ENCODE peak calls at places on chromosomes 11 and 22, in seven cellular contexts. U, L, P, M, R, D and J are unnamed samples.
A peak's percentile ranks its signal among the peaks of the same experiment; 100 is the strongest.

GRCh38 chr22:37311761-37312312 is 29.5 kb downstream of the CYTH4 start:
- DNase-seq in U (no peak), L (no peak), M (no peak), P (no peak), R (no peak), D (no peak), J (no peak)

GRCh38 chr22:31583861-31584485 is 78.0 kb downstream of the PISD start:
- DNase-seq in L (no peak), M (no peak), D (no peak), R (no peak), P (no peak), U (no peak), J (no peak)

GRCh38 chr22:44023404-44024287 is 456 bp upstream of the PARVB start:
- DNase-seq in U (peak; percentile 75), R (peak; percentile 87), P (no peak), D (peak; percentile 60), L (no peak), M (no peak), J (no peak)

GRCh38 chr22:42343551-42344081 is 73.2 kb upstream of the TCF20 start:
- DNase-seq in U (peak; percentile 66), M (no peak), R (peak; percentile 80), L (no peak), D (no peak), P (no peak), J (no peak)

GRCh38 chr11:128627666-128628342 is 40.4 kb upstream of the ETS1 start:
- DNase-seq in L (no peak), U (no peak), D (peak; percentile 43), R (peak; percentile 51), M (no peak), P (no peak), J (no peak)

GRCh38 chr22:26949193-26949592 is 291.8 kb downstream of the MIAT start:
- DNase-seq in D (no peak), U (no peak), P (no peak), M (no peak), L (no peak), R (no peak), J (no peak)

GRCh38 chr11:5712507-5712906 is 22.9 kb downstream of the TRIM22 start:
- DNase-seq in U (peak; percentile 14), R (no peak), P (no peak), D (no peak), M (peak; percentile 7), L (no peak), J (no peak)

GRCh38 chr11:18235935-18236334 is 667 bp downstream of the SAA4 start:
- DNase-seq in R (no peak), P (no peak), M (no peak), D (no peak), U (no peak), L (no peak), J (no peak)

GRCh38 chr22:16824718-16825687 is at the start of gene XKR3:
- DNase-seq in L (no peak), U (no peak), D (no peak), P (peak; percentile 37), R (no peak), M (no peak), J (no peak)

GRCh38 chr11:130636672-130637463 is 188.4 kb downstream of the ADAMTS15 start:
- DNase-seq in R (no peak), P (no peak), D (no peak), U (no peak), M (peak; percentile 16), L (peak; percentile 60), J (peak; percentile 97)

GRCh38 chr11:130633466-130633865 is 185.0 kb downstream of the ADAMTS15 start:
- DNase-seq in P (no peak), D (no peak), U (no peak), L (no peak), R (no peak), M (no peak), J (no peak)

GRCh38 chr11:130634981-130635473 is 186.6 kb downstream of the ADAMTS15 start:
- DNase-seq in U (no peak), P (no peak), R (no peak), L (peak; percentile 14), D (no peak), M (no peak), J (peak; percentile 88)

GRCh38 chr11:130635937-130636336 is 187.5 kb downstream of the ADAMTS15 start:
- DNase-seq in M (no peak), R (no peak), P (no peak), L (no peak), U (no peak), D (no peak), J (no peak)

DNA sequence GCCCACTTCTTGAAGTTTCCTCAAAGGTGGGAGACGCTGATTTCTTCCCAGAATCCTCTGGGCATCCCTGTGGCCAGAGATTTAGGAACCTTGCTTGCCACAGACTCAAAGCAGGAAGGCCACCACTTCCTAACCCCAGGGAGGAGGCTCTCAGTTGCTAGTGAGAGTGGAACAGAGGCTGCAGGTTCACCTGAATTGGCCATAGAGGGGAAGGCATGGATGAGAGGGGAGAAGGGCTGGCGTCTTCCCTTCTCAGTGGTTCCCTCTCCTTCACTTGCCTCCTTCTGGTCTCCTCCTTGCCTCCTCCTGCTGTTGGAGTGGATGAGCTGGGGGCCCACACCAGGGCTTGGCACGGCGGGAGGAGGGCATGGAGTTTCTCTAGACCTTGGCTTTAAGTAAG is 185.7 kb downstream of the ADAMTS15 start:
- DNase-seq in M (no peak), U (no peak), L (no peak), P (no peak), D (no peak), R (no peak), J (no peak)
- TF ChIP-seq SIN3A in M (no peak), U (no peak), L (no peak), P (no peak), D (no peak), R (no peak), J (no peak)

GRCh38 chr11:19660076-19660475 is 52.6 kb upstream of the NAV2 start:
- DNase-seq in M (peak; percentile 88), R (no peak), P (peak; percentile 61), L (peak; percentile 52), D (no peak), U (peak; percentile 57), J (peak; percentile 75)
- TF ChIP-seq SIN3A in M (peak; percentile 81), R (peak; percentile 40), P (no peak), L (no peak), D (no peak), U (no peak), J (no peak)

GRCh38 chr11:117816846-117817212 is 7.7 kb downstream of the FXYD2 start:
- DNase-seq in M (no peak), L (no peak), P (no peak), U (no peak), R (no peak), D (no peak), J (no peak)
- TF ChIP-seq SIN3A in M (no peak), L (no peak), P (no peak), U (no peak), R (no peak), D (no peak), J (no peak)

DNA sequence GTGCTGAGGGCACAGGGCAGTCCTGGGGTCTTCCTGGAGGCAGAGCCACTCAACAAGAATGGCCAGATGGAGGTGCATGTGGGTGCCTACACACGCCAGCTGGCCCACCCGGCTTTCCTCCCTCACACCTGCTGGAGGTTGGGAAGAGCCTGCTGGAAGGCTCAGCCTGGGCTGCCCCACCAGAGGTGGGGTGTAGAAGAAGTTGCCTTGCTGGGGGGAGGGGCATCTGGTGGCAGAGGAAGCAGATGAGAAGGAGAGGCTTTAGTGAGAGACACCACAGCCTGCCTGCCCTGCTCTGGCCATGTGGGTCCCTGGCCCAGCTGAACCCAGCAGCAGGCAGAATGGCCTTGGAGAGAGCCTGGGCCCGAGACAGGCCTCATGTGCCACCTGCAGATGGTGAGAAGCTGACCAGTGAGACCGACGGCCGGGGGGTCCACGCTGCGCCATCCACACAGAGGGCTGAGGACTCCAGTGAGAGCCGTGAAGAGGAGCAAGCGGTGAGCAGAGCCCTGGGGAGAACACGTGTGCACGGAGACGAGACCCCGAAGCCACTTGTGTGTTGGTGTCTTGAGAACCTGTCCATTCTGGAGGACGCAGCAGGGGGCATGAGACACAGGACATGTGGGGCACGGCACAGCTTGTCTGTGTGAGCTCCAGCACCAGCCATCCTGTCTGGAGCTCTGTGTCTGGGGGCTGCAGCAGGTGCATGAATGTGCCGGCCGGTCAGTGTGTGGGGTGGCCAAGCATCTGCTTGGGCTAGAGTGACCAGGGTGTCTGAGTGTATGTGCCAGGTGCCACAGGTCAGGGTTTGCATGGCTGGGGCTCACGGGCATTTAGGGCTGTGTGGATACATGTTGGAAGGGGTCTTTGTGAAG is 2.7 kb downstream of the B4GALNT4 start:
- DNase-seq in R (no peak), P (no peak), L (no peak), D (no peak), M (no peak), U (no peak), J (no peak)
- TF ChIP-seq SIN3A in R (no peak), P (no peak), L (no peak), D (no peak), M (no peak), U (no peak), J (no peak)

GRCh38 chr11:7511405-7511804 is 2.4 kb upstream of the PPFIBP2 start:
- DNase-seq in D (no peak), L (peak; percentile 15), P (no peak), R (no peak), M (no peak), U (no peak), J (no peak)

GRCh38 chr11:7515544-7515943 is 1.7 kb downstream of the PPFIBP2 start:
- DNase-seq in M (no peak), U (no peak), D (no peak), P (no peak), L (peak; percentile 13), R (no peak), J (no peak)

GRCh38 chr11:7512525-7513209 is 1.1 kb upstream of the PPFIBP2 start:
- DNase-seq in U (peak; percentile 15), D (no peak), L (peak; percentile 13), M (no peak), P (no peak), R (no peak), J (no peak)

GRCh38 chr11:7514099-7514725 is 413 bp downstream of the PPFIBP2 start:
- DNase-seq in M (no peak), R (no peak), P (no peak), L (no peak), D (no peak), U (peak; percentile 12), J (no peak)

GRCh38 chr11:7513210-7514098 is at the start of gene PPFIBP2:
- DNase-seq in M (peak; percentile 40), P (no peak), R (peak; percentile 96), L (peak; percentile 58), D (peak; percentile 96), U (peak; percentile 94), J (peak; percentile 48)
- TF ChIP-seq SIN3A in M (no peak), P (no peak), R (no peak), L (no peak), D (no peak), U (no peak), J (peak; percentile 78)

DNA sequence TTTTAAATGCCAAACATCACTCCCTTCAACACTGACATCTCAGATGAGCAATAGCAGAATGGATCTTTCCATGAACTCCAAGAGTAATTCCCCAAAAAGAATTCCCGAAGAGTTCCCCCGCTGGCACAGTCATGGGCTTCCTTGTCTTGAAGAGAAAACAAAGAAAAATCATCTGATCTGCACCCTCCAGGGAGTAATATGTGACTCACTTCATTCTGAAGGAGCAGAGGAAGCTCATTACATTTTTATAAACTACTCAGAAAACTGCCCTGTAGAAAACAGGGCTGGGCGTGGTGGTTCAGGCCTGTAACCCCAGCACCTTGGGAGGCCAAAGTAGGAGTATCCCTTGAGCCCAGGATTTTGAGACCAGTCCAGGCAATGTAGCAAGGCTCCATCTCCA is 35.7 kb downstream of the CELSR1 start:
- DNase-seq in U (no peak), D (no peak), M (no peak), P (no peak), R (no peak), L (no peak), J (no peak)
- TF ChIP-seq SIN3A in U (no peak), D (no peak), M (no peak), P (no peak), R (no peak), L (no peak), J (no peak)